ENCODE peak calls at places on chromosome 20, in four cellular contexts. K is tibial artery, J is sigmoid colon, Z is tibial nerve. A is an unnamed sample. For H3K4me1, the result is how much of the 10 kb centered on the place peaks cover.

GRCh38 chr20:17807670-17808069 is 107.9 kb downstream of the BANF2 start:
- DNase-seq in K (no peak), J (no peak), Z (no peak), A (no peak)

GRCh38 chr20:11178946-11179654 is 505.3 kb upstream of the JAG1 start:
- DNase-seq in Z (no peak), K (no peak), J (no peak), A (no peak)

GRCh38 chr20:62666736-62667529 is 24.6 kb downstream of the SLCO4A1 start:
- DNase-seq in K (no peak), Z (peak), J (no peak), A (no peak)

GRCh38 chr20:23111307-23111943 is 25.3 kb upstream of the CD93 start:
- DNase-seq in J (no peak), Z (no peak), K (no peak), A (no peak)

GRCh38 chr20:34872604-34873224 is at the start of gene GGT7:
- DNase-seq in Z (peak), K (peak), J (peak), A (peak)

GRCh38 chr20:40956926-40957760 is 71.5 kb upstream of the TOP1 start:
- DNase-seq in K (peak), Z (no peak), J (peak), A (no peak)

GRCh38 chr20:11249239-11249638 is 575.4 kb upstream of the JAG1 start:
- DNase-seq in J (no peak), K (no peak), Z (no peak), A (no peak)

GRCh38 chr20:62522748-62523396 is 47.1 kb upstream of the GATA5 start:
- DNase-seq in Z (no peak), J (no peak), K (no peak), A (no peak)

GRCh38 chr20:48684501-48685041 is 143.2 kb downstream of the PREX1 start:
- DNase-seq in K (no peak), Z (no peak), J (no peak), A (no peak)

GRCh38 chr20:52793339-52793963 is 178.7 kb upstream of the TSHZ2 start:
- DNase-seq in K (no peak), J (no peak), Z (no peak), A (no peak)

GRCh38 chr20:47212606-47213207 is 143.8 kb downstream of the ZMYND8 start:
- DNase-seq in Z (no peak), K (no peak), J (no peak), A (no peak)

GRCh38 chr20:36092424-36093024 is 62.0 kb upstream of the EPB41L1 start:
- DNase-seq in J (no peak), K (no peak), Z (no peak), A (no peak)

GRCh38 chr20:36093804-36094145 is 60.8 kb upstream of the EPB41L1 start:
- DNase-seq in K (no peak), Z (no peak), J (no peak), A (no peak)

GRCh38 chr20:36093025-36093803 is 61.3 kb upstream of the EPB41L1 start:
- DNase-seq in Z (peak), K (peak), J (peak), A (peak)

GRCh38 chr20:36096404-36096799 is 58.1 kb upstream of the EPB41L1 start:
- DNase-seq in J (no peak), K (no peak), Z (no peak), A (no peak)

DNA sequence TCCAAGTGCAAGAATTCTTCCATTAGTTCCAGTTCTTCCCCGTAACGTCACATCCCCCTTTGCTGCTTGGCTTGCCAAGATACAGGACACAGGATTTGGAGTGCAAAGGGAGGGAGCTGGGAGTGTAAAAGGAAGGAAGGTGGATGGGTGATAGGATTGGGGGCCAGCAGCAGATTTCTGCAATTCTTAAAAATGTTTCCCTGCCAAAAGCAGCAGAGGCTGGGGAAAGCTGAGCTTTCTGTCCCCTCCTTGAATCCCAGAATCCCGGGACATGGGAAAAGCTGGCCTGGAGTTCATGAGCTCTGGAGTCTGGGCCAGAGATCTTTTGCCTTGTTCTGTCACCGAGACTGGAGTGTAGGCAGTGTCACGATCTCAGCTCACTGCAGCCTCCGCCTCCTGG is 60.0 kb upstream of the EPB41L1 start:
- DNase-seq in K (no peak), Z (no peak), J (no peak), A (no peak)
- H3K4me1 ChIP-seq in K (under half), Z (half or more), J (under half), A (under half)

DNA sequence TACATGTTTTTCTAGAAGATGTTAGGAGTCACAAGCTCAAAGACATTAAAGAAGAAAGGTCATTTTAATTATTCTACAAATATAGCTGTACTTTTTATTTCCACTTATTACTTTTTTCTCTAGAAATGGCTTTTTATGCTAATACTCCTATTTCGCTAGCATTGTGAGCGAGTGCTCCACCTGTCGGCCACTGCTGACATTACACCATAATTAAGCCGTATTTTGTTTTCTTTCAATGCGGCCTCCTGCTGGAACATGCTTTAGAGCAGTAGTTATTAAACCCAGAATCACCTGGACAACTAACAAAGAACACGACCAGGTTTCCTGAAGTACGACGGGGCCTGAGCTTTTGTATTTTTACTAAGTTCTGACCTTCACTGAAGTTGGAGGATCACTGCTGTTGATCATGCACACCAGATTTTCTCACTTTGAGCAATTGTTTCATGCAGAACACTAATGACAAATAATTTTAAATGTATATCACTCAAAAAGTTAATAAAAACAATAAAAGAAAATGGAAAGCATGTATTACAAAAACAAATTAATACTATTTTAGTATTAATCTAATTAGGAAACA is 74.1 kb upstream of the PAK5 start:
- DNase-seq in K (no peak), Z (peak), J (no peak), A (peak)
- TF ChIP-seq CTCF in K (peak), Z (peak), J (peak), A (peak)

GRCh38 chr20:51182571-51182970 is 159.7 kb upstream of the KCNG1 start:
- DNase-seq in J (no peak), K (no peak), Z (no peak), A (no peak)
- H3K27ac ChIP-seq in J (no peak), K (no peak), Z (no peak), A (no peak)

GRCh38 chr20:64040231-64041039 is 4.5 kb downstream of the C20orf204 start:
- DNase-seq in Z (no peak), K (no peak), J (no peak), A (no peak)
- H3K4me1 ChIP-seq in Z (half or more), K (under half), J (under half), A (under half)

DNA sequence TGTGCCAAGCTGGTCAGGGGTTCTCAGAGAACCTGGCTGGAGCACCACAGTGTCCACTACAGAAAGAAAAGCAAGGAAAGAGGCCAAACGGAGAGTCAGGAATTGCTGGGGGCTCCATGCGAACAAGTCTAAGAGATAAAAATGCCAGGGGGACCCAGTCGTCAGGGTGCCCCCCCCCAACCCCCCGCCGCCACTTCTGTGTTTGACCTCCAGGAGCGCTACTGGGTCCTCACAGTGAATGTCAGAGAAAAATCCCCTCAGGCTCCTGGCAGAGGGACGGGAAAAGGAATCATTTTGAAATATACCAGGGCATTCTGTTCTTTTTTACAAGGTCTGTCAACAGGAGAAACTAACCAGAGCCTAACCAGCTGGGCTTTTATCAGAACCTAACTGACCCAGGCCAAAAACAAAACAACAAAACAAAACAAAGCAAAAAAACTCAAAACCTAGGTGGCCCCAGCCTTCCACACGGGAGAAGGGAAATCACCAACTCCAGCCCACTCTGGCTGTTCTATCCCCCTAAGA is 17.9 kb upstream of the NELFCD start:
- DNase-seq in K (no peak), J (no peak), Z (no peak), A (no peak)
- TF ChIP-seq CTCF in K (no peak), J (no peak), Z (no peak), A (no peak)

A was measured in uterus.